ENCODE peak calls at places on chromosomes 11 and 22, in eight cellular contexts. X, D, W, M, S, U, H and J are unnamed samples.

GRCh38 chr11:130785376-130786110 is 130.7 kb downstream of the SNX19 start:
- DNase-seq in M (no peak), X (no peak), H (no peak), D (peak; percentile 73), U (no peak), S (peak; percentile 54), W (no peak), J (peak; percentile 92)

GRCh38 chr11:42524534-42525227 is 787.1 kb upstream of the API5 start:
- DNase-seq in W (peak; percentile 66), M (peak; percentile 53), D (peak; percentile 54), H (peak; percentile 36), U (no peak), X (no peak), S (peak; percentile 1), J (peak; percentile 84)

GRCh38 chr22:20520093-20520511 is 12.7 kb downstream of the MED15 start:
- DNase-seq in X (no peak), M (no peak), D (no peak), W (no peak), S (peak; percentile 82), H (no peak), U (no peak), J (peak; percentile 50)

GRCh38 chr22:49371325-49372110 is 456.2 kb downstream of the BRD1 start:
- DNase-seq in S (no peak), M (no peak), U (no peak), H (no peak), X (no peak), D (no peak), W (peak; percentile 28), J (no peak)

GRCh38 chr22:24450600-24450999 is 23.2 kb downstream of the ADORA2A start:
- DNase-seq in S (no peak), X (no peak), M (no peak), W (no peak), H (peak; percentile 53), U (no peak), D (no peak), J (peak; percentile 88)

GRCh38 chr11:117663826-117664225 is 133.2 kb downstream of the DSCAML1 start:
- DNase-seq in W (no peak), D (no peak), X (no peak), H (no peak), M (no peak), U (no peak), S (no peak), J (no peak)

GRCh38 chr11:103585911-103586310 is 450.5 kb upstream of the DDI1 start:
- DNase-seq in S (no peak), D (no peak), X (no peak), H (no peak), M (no peak), W (no peak), U (no peak), J (no peak)

GRCh38 chr11:86291466-86292262 is 10.4 kb upstream of the HIKESHI start:
- DNase-seq in S (peak; percentile 59), M (peak; percentile 51), H (peak; percentile 88), D (peak; percentile 61), W (no peak), X (peak; percentile 33), U (peak; percentile 30), J (peak; percentile 68)

GRCh38 chr22:17633217-17633997 is 4.9 kb upstream of the ATP6V1E1 start:
- DNase-seq in S (peak; percentile 80), D (peak; percentile 95), X (no peak), H (no peak), U (no peak), W (peak; percentile 63), M (no peak), J (peak; percentile 92)

GRCh38 chr11:75454987-75455386 is 22.0 kb upstream of the KLHL35 start:
- DNase-seq in D (no peak), U (no peak), M (no peak), W (no peak), S (no peak), H (no peak), X (no peak), J (no peak)

GRCh38 chr11:1204381-1205101 is 18.3 kb upstream of the MUC5B start:
- DNase-seq in D (no peak), W (no peak), S (no peak), H (no peak), M (peak; percentile 40), U (no peak), X (no peak), J (no peak)

GRCh38 chr11:102346456-102346747 is 612 bp upstream of the BIRC2 start:
- DNase-seq in W (no peak), X (no peak), D (no peak), S (no peak), U (no peak), H (no peak), M (no peak), J (no peak)

GRCh38 chr22:48567213-48567975 is 1260.3 kb downstream of the BRD1 start:
- DNase-seq in W (no peak), D (no peak), M (no peak), X (no peak), S (peak; percentile 11), H (peak; percentile 51), U (no peak), J (no peak)

GRCh38 chr22:27242111-27242436 is 559.5 kb downstream of the MN1 start:
- DNase-seq in S (no peak), X (no peak), W (no peak), H (peak; percentile 38), U (no peak), M (no peak), D (no peak), J (no peak)

GRCh38 chr11:8167796-8168195 is 1.0 kb downstream of the RIC3 start:
- DNase-seq in U (no peak), D (peak; percentile 7), S (no peak), W (no peak), H (no peak), M (no peak), X (no peak), J (no peak)

GRCh38 chr11:69637956-69638871 is 2.7 kb upstream of the CCND1 start:
- DNase-seq in D (peak; percentile 70), M (no peak), H (peak; percentile 40), X (no peak), W (no peak), S (peak; percentile 79), U (no peak), J (peak; percentile 89)

GRCh38 chr22:49710746-49711145 is 116.9 kb downstream of the BRD1 start:
- DNase-seq in W (no peak), D (no peak), S (no peak), H (no peak), M (no peak), U (no peak), X (no peak), J (no peak)